ENCODE peak calls at places on chromosomes 6 and 20, in six cellular contexts. Q, J, A, H, Z and E are unnamed samples.

GRCh38 chr6:4660377-4661321 is 115.6 kb upstream of the CDYL start:
- DNase-seq in H (no peak), A (no peak), Z (no peak), Q (no peak), J (no peak), E (no peak)

GRCh38 chr6:128821116-128821515 is 61.8 kb upstream of the LAMA2 start:
- DNase-seq in Z (no peak), J (no peak), Q (no peak), A (no peak), H (peak), E (no peak)

GRCh38 chr6:110287462-110288341 is 70.4 kb downstream of the METTL24 start:
- DNase-seq in H (no peak), Q (peak), J (no peak), A (no peak), Z (no peak), E (no peak)

GRCh38 chr20:61965606-61966491 is 99.8 kb downstream of the TAF4 start:
- DNase-seq in Z (no peak), Q (no peak), H (no peak), A (no peak), J (no peak), E (no peak)

GRCh38 chr20:47133809-47134456 is 222.6 kb downstream of the ZMYND8 start:
- DNase-seq in A (no peak), Z (no peak), Q (peak), H (peak), J (no peak), E (peak)

GRCh38 chr20:7673841-7674240 is 266.4 kb downstream of the HAO1 start:
- DNase-seq in J (no peak), Z (no peak), H (peak), Q (no peak), A (no peak), E (peak)

GRCh38 chr20:37867289-37868195 is 35.4 kb upstream of the VSTM2L start:
- DNase-seq in A (no peak), Q (no peak), Z (no peak), H (no peak), J (no peak), E (no peak)

GRCh38 chr6:57221191-57221935 is 744 bp downstream of the RAB23 start:
- DNase-seq in J (peak), A (peak), Q (peak), Z (peak), H (peak), E (peak)

GRCh38 chr20:57352305-57352704 is 1.2 kb downstream of the RAE1 start:
- DNase-seq in H (no peak), A (no peak), Q (no peak), J (no peak), Z (no peak), E (no peak)
- H3K4me3 ChIP-seq in H (peak), A (peak), Q (peak), J (peak), Z (peak), E (peak)

GRCh38 chr6:111602481-111603404 is 2.9 kb downstream of the TRAF3IP2 start:
- DNase-seq in A (no peak), Q (peak), Z (no peak), H (peak), J (peak), E (peak)
- TF ChIP-seq CTCF in A (no peak), Q (no peak), Z (no peak), H (no peak), J (no peak), E (no peak)

GRCh38 chr20:34049389-34049788 is 55.7 kb downstream of the RALY start:
- DNase-seq in H (no peak), A (no peak), Z (no peak), Q (no peak), J (no peak), E (no peak)
- H3K4me3 ChIP-seq in H (no peak), A (no peak), Z (no peak), Q (no peak), J (no peak), E (no peak)

GRCh38 chr6:39934060-39934757 is at the start of gene MOCS1:
- DNase-seq in A (no peak), J (peak), Z (peak), H (peak), Q (peak), E (peak)
- TF ChIP-seq CTCF in A (no peak), J (no peak), Z (no peak), H (no peak), Q (no peak), E (no peak)

GRCh38 chr6:33632603-33633039 is 11.5 kb downstream of the ITPR3 start:
- DNase-seq in Z (no peak), J (peak), Q (peak), A (peak), H (no peak), E (peak)
- H3K4me3 ChIP-seq in Z (peak), J (no peak), Q (no peak), A (no peak), H (no peak), E (no peak)

GRCh38 chr20:63234693-63235398 is 859 bp upstream of the BIRC7 start:
- DNase-seq in Q (peak), A (peak), J (peak), Z (no peak), H (no peak), E (no peak)
- TF ChIP-seq CTCF in Q (peak), A (peak), J (peak), Z (no peak), H (peak), E (peak)

GRCh38 chr6:79544299-79544927 is 7.2 kb upstream of the LCA5 start:
- DNase-seq in J (peak), H (peak), Q (no peak), A (no peak), Z (no peak), E (peak)
- H3K4me3 ChIP-seq in J (peak), H (no peak), Q (no peak), A (no peak), Z (peak), E (no peak)

GRCh38 chr6:71181565-71181964 is 107.0 kb upstream of the OGFRL1 start:
- DNase-seq in Q (peak), A (no peak), Z (peak), H (peak), J (peak), E (peak)
- TF ChIP-seq CTCF in Q (no peak), A (no peak), Z (no peak), H (no peak), J (no peak), E (no peak)

GRCh38 chr6:30171677-30172471 is 8.5 kb downstream of the TRIM15 start:
- DNase-seq in A (peak), Z (peak), Q (peak), J (peak), H (peak), E (peak)
- H3K4me3 ChIP-seq in A (no peak), Z (peak), Q (no peak), J (peak), H (no peak), E (no peak)

DNA sequence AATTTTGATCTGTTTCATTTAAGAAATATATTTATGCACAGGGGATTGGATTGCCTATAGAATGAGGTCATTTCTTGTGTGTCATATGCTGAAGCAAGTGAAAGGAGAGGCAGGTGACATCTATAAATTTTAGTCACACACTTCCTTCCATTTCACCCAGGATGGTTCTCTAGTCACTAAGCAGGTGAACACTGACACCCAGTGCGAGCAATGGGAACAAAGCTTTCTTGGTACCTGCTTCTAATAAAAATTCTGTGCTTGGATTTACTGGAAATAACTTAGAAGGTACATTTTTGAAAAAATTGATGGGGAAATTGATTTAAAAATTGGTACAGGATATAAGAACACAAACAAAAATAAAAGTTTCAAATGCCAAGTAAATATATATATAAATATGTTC is 66.9 kb upstream of the MC3R start:
- DNase-seq in Z (no peak), Q (no peak), H (no peak), A (no peak), J (no peak), E (no peak)
- TF ChIP-seq CTCF in Z (no peak), Q (peak), H (no peak), A (peak), J (no peak), E (peak)